ENCODE peak calls at places on chromosomes 13 and 19, in five cellular contexts. Z, H, P, M and F are unnamed samples.

GRCh38 chr13:43895940-43896339 is 16.2 kb downstream of the LACC1 start:
- DNase-seq in H (no peak), P (no peak), M (no peak), Z (no peak), F (no peak)

GRCh38 chr13:77323858-77324257 is 3.0 kb downstream of the MYCBP2 start:
- DNase-seq in Z (no peak), M (no peak), P (no peak), H (no peak), F (no peak)

GRCh38 chr19:36686365-36687213 is 823 bp upstream of the ZNF567 start:
- DNase-seq in Z (peak; percentile 2), P (no peak), H (peak; percentile 51), M (peak; percentile 54), F (peak; percentile 44)

GRCh38 chr19:44356383-44357111 is at the start of gene ZNF112:
- DNase-seq in P (peak; percentile 86), H (peak; percentile 88), Z (peak; percentile 94), M (peak; percentile 91), F (peak; percentile 92)

GRCh38 chr19:4870025-4870700 is 2.7 kb upstream of the PLIN3 start:
- DNase-seq in Z (peak; percentile 98), M (peak; percentile 76), H (peak; percentile 64), P (peak; percentile 77), F (peak; percentile 44)

GRCh38 chr13:19586904-19587634 is 25.7 kb upstream of the TPTE2 start:
- DNase-seq in Z (peak; percentile 89), M (peak; percentile 59), P (no peak), H (peak; percentile 52), F (no peak)

GRCh38 chr13:105572401-105572800 is 963.1 kb downstream of the EFNB2 start:
- DNase-seq in P (no peak), Z (peak; percentile 12), M (no peak), H (no peak), F (no peak)

GRCh38 chr13:42490676-42491075 is 83.3 kb upstream of the TNFSF11 start:
- DNase-seq in Z (no peak), P (no peak), H (no peak), M (no peak), F (no peak)

GRCh38 chr19:28242317-28242927 is 970.5 kb downstream of the UQCRFS1 start:
- DNase-seq in M (no peak), H (no peak), Z (peak; percentile 4), P (no peak), F (no peak)

GRCh38 chr19:8252922-8253589 is 43.9 kb downstream of the CERS4 start:
- DNase-seq in P (peak; percentile 40), H (peak; percentile 91), M (peak; percentile 90), Z (peak; percentile 76), F (peak; percentile 71)

GRCh38 chr13:24642236-24642635 is 38.0 kb upstream of the ATP12A start:
- DNase-seq in Z (no peak), M (no peak), H (no peak), P (no peak), F (no peak)

GRCh38 chr19:7734220-7735203 is 2.6 kb upstream of the CLEC4G start:
- DNase-seq in M (no peak), H (no peak), Z (no peak), P (no peak), F (no peak)

GRCh38 chr13:94860981-94861407 is 148.6 kb upstream of the SOX21 start:
- DNase-seq in Z (peak; percentile 31), P (no peak), H (no peak), M (no peak), F (no peak)

GRCh38 chr19:23558541-23558940 is 128.5 kb downstream of the ZNF675 start:
- DNase-seq in M (no peak), P (no peak), H (no peak), Z (peak; percentile 50), F (no peak)

GRCh38 chr19:16415806-16416205 is 56.0 kb downstream of the EPS15L1 start:
- DNase-seq in M (no peak), H (no peak), Z (no peak), P (no peak), F (no peak)

GRCh38 chr19:43540381-43540780 is 7.4 kb downstream of the ZNF575 start:
- DNase-seq in M (no peak), P (no peak), H (peak; percentile 4), Z (no peak), F (no peak)

GRCh38 chr13:59391696-59392095 is 772.0 kb downstream of the DIAPH3 start:
- DNase-seq in H (no peak), M (no peak), Z (peak; percentile 68), P (peak; percentile 31), F (peak; percentile 61)

GRCh38 chr19:16880884-16881554 is 7.8 kb upstream of the F2RL3 start:
- DNase-seq in P (no peak), H (no peak), Z (no peak), M (no peak), F (no peak)

GRCh38 chr19:46202872-46203860 is 26.4 kb upstream of the IGFL1 start:
- DNase-seq in M (no peak), H (no peak), Z (no peak), P (no peak), F (no peak)

GRCh38 chr13:36822786-36823185 is 3.8 kb downstream of the RFXAP start:
- DNase-seq in M (no peak), Z (no peak), H (no peak), P (no peak), F (no peak)

GRCh38 chr19:18708452-18709231 is 25.2 kb downstream of the CRTC1 start:
- DNase-seq in H (no peak), Z (no peak), P (no peak), M (peak; percentile 61), F (no peak)